ENCODE peak calls at places on chromosome X, in seven cellular contexts. One of them, this sample, is unnamed.

GRCh38 chrX:72306085-72306801 is 529 bp upstream of the CITED1 start:
- DNase-seq in A549: peak; percentile 20
- DNase-seq in prostate gland: no peak
- DNase-seq in PC-3: peak; percentile 22
- DNase-seq in pancreas: no peak
- DNase-seq in colonic mucosa: no peak
- DNase-seq in ascending aorta: no peak
- DNase-seq in this sample: no peak

GRCh38 chrX:31178064-31178768 is 106.4 kb upstream of the FTHL17 start:
- DNase-seq in A549: no peak
- DNase-seq in prostate gland: no peak
- DNase-seq in PC-3: no peak
- DNase-seq in pancreas: no peak
- DNase-seq in colonic mucosa: no peak
- DNase-seq in ascending aorta: no peak
- DNase-seq in this sample: no peak

GRCh38 chrX:115547448-115547847 is 13.5 kb upstream of the PLS3 start:
- DNase-seq in A549: no peak
- DNase-seq in prostate gland: no peak
- DNase-seq in PC-3: peak; percentile 49
- DNase-seq in pancreas: no peak
- DNase-seq in colonic mucosa: no peak
- DNase-seq in ascending aorta: no peak
- DNase-seq in this sample: no peak

GRCh38 chrX:150899191-150899757 is 806 bp upstream of the CD99L2 start:
- DNase-seq in A549: peak; percentile 26
- DNase-seq in prostate gland: peak; percentile 20
- DNase-seq in PC-3: peak; percentile 13
- DNase-seq in pancreas: peak; percentile 31
- DNase-seq in colonic mucosa: peak; percentile 54
- DNase-seq in ascending aorta: no peak
- DNase-seq in this sample: peak; percentile 57

GRCh38 chrX:44580466-44580865 is 37.8 kb upstream of the FUNDC1 start:
- DNase-seq in A549: peak; percentile 62
- DNase-seq in prostate gland: no peak
- DNase-seq in PC-3: peak; percentile 88
- DNase-seq in pancreas: no peak
- DNase-seq in colonic mucosa: no peak
- DNase-seq in ascending aorta: no peak
- DNase-seq in this sample: no peak

GRCh38 chrX:39652336-39652735 is 445.4 kb downstream of the BCOR start:
- DNase-seq in A549: peak; percentile 29
- DNase-seq in prostate gland: no peak
- DNase-seq in PC-3: peak; percentile 58
- DNase-seq in pancreas: no peak
- DNase-seq in colonic mucosa: peak; percentile 27
- DNase-seq in ascending aorta: no peak
- DNase-seq in this sample: no peak

GRCh38 chrX:106144755-106145639 is 23.1 kb upstream of the PWWP3B start:
- DNase-seq in A549: no peak
- DNase-seq in prostate gland: no peak
- DNase-seq in PC-3: no peak
- DNase-seq in pancreas: peak; percentile 88
- DNase-seq in colonic mucosa: no peak
- DNase-seq in ascending aorta: no peak
- DNase-seq in this sample: peak; percentile 73

GRCh38 chrX:68684291-68684918 is 36.9 kb downstream of the STARD8 start:
- DNase-seq in A549: no peak
- DNase-seq in prostate gland: no peak
- DNase-seq in PC-3: no peak
- DNase-seq in pancreas: peak; percentile 33
- DNase-seq in colonic mucosa: no peak
- DNase-seq in ascending aorta: no peak
- DNase-seq in this sample: peak; percentile 77

GRCh38 chrX:28177202-28177601 is 196.0 kb upstream of the DCAF8L1 start:
- DNase-seq in A549: peak; percentile 2
- DNase-seq in prostate gland: no peak
- DNase-seq in PC-3: peak; percentile 57
- DNase-seq in pancreas: no peak
- DNase-seq in colonic mucosa: peak; percentile 42
- DNase-seq in ascending aorta: no peak
- DNase-seq in this sample: no peak

GRCh38 chrX:67614414-67614813 is 70.6 kb downstream of the AR start:
- DNase-seq in A549: peak; percentile 82
- DNase-seq in prostate gland: no peak
- DNase-seq in PC-3: peak; percentile 1
- DNase-seq in pancreas: no peak
- DNase-seq in colonic mucosa: no peak
- DNase-seq in ascending aorta: no peak
- DNase-seq in this sample: no peak

GRCh38 chrX:10138726-10139125 is 18.0 kb upstream of the CLCN4 start:
- DNase-seq in A549: no peak
- DNase-seq in prostate gland: no peak
- DNase-seq in PC-3: no peak
- DNase-seq in pancreas: no peak
- DNase-seq in colonic mucosa: no peak
- DNase-seq in ascending aorta: no peak
- DNase-seq in this sample: no peak

GRCh38 chrX:114363346-114363745 is 220.5 kb upstream of the HTR2C start:
- DNase-seq in A549: no peak
- DNase-seq in prostate gland: no peak
- DNase-seq in PC-3: no peak
- DNase-seq in pancreas: no peak
- DNase-seq in colonic mucosa: no peak
- DNase-seq in ascending aorta: no peak
- DNase-seq in this sample: no peak

GRCh38 chrX:7586126-7586525 is 256.8 kb upstream of the VCX start:
- DNase-seq in A549: no peak
- DNase-seq in prostate gland: no peak
- DNase-seq in PC-3: peak; percentile 53
- DNase-seq in pancreas: no peak
- DNase-seq in colonic mucosa: no peak
- DNase-seq in ascending aorta: no peak
- DNase-seq in this sample: no peak

GRCh38 chrX:37846934-37847732 is at the start of gene DYNLT3:
- DNase-seq in A549: peak; percentile 84
- DNase-seq in prostate gland: peak; percentile 67
- DNase-seq in PC-3: peak; percentile 90
- DNase-seq in pancreas: peak; percentile 81
- DNase-seq in colonic mucosa: peak; percentile 86
- DNase-seq in ascending aorta: peak; percentile 28
- DNase-seq in this sample: peak; percentile 88

GRCh38 chrX:39247536-39247935 is 446.3 kb downstream of the MID1IP1 start:
- DNase-seq in A549: no peak
- DNase-seq in prostate gland: no peak
- DNase-seq in PC-3: no peak
- DNase-seq in pancreas: no peak
- DNase-seq in colonic mucosa: no peak
- DNase-seq in ascending aorta: no peak
- DNase-seq in this sample: no peak

GRCh38 chrX:39946822-39947221 is 150.9 kb downstream of the BCOR start:
- DNase-seq in A549: no peak
- DNase-seq in prostate gland: no peak
- DNase-seq in PC-3: peak; percentile 77
- DNase-seq in pancreas: no peak
- DNase-seq in colonic mucosa: no peak
- DNase-seq in ascending aorta: no peak
- DNase-seq in this sample: no peak

GRCh38 chrX:136220535-136220934 is 30.7 kb downstream of the MAP7D3 start:
- DNase-seq in A549: no peak
- DNase-seq in prostate gland: no peak
- DNase-seq in PC-3: peak; percentile 72
- DNase-seq in pancreas: no peak
- DNase-seq in colonic mucosa: no peak
- DNase-seq in ascending aorta: no peak
- DNase-seq in this sample: no peak
- H3K4me3 ChIP-seq in A549: no peak overlapping the region
- H3K4me3 ChIP-seq in prostate gland: no peak overlapping the region
- H3K4me3 ChIP-seq in PC-3: no peak overlapping the region
- H3K4me3 ChIP-seq in pancreas: no peak overlapping the region
- H3K4me3 ChIP-seq in colonic mucosa: no peak overlapping the region
- H3K4me3 ChIP-seq in ascending aorta: no peak overlapping the region
- H3K4me3 ChIP-seq in this sample: no peak overlapping the region

DNA sequence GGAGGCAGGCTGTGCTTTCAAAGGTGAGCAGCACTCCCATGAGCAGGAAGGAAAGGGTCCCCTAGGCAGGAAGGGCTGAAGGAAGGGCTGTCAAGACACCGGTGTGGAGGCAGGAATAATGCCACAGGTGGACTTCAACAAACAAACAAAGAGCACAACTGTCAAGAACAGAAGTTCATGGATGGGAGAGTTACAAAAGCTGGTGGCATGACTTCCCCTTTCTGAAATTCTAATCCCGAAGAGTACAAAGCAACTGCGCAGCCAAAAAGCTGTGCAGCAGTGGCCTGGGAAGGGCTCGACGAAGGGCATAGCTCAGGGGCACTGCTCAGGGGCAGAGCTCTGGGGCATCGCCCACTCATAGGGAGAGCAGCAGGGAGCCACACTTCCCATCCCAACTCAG is 582.3 kb upstream of the DIPK2B start:
- DNase-seq in A549: no peak
- DNase-seq in prostate gland: no peak
- DNase-seq in PC-3: no peak
- DNase-seq in pancreas: no peak
- DNase-seq in colonic mucosa: no peak
- DNase-seq in ascending aorta: no peak
- DNase-seq in this sample: no peak
- H3K4me1 ChIP-seq in A549: peaks cover 66% of the 10 kb centered on the region
- H3K4me1 ChIP-seq in prostate gland: no peaks in the 10 kb centered on the region
- H3K4me1 ChIP-seq in PC-3: peaks cover 48% of the 10 kb centered on the region
- H3K4me1 ChIP-seq in pancreas: no peaks in the 10 kb centered on the region
- H3K4me1 ChIP-seq in colonic mucosa: no peaks in the 10 kb centered on the region
- H3K4me1 ChIP-seq in ascending aorta: no peaks in the 10 kb centered on the region
- H3K4me1 ChIP-seq in this sample: no peaks in the 10 kb centered on the region

DNA sequence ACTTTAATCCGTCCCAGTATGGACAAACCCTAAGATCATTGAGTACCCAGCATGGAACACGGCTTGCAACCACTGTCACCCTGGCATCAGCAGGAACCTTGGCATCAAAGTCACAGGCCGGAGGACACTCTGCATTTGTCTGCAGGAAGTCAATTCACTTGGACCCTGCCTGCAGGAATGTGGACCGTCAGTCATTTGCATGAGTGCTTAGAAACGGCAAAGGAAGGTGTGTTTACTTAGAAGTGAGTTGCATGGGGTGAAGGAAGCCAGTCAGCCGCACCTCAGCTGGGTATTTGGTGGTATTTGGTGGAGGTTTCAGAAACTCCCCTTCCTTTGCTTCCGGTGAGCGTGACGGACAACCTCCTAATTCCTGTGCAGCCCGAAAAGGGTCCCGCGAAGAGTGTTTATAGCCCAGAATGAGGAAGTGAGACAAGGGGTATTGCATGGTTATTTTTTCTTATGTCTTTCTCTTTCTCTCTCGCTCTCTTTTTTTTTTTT is 15.5 kb downstream of the P2RY8 start:
- DNase-seq in A549: peak; percentile 35
- DNase-seq in prostate gland: no peak
- DNase-seq in PC-3: no peak
- DNase-seq in pancreas: no peak
- DNase-seq in colonic mucosa: no peak
- DNase-seq in ascending aorta: no peak
- DNase-seq in this sample: no peak
- H3K4me3 ChIP-seq in A549: no peak overlapping the region
- H3K4me3 ChIP-seq in prostate gland: no peak overlapping the region
- H3K4me3 ChIP-seq in PC-3: no peak overlapping the region
- H3K4me3 ChIP-seq in pancreas: no peak overlapping the region
- H3K4me3 ChIP-seq in colonic mucosa: no peak overlapping the region
- H3K4me3 ChIP-seq in ascending aorta: no peak overlapping the region
- H3K4me3 ChIP-seq in this sample: no peak overlapping the region

GRCh38 chrX:71107245-71107644 is 705 bp upstream of the CXorf65 start:
- DNase-seq in A549: no peak
- DNase-seq in prostate gland: no peak
- DNase-seq in PC-3: no peak
- DNase-seq in pancreas: no peak
- DNase-seq in colonic mucosa: no peak
- DNase-seq in ascending aorta: no peak
- DNase-seq in this sample: no peak
- H3K4me1 ChIP-seq in A549: no peaks in the 10 kb centered on the region
- H3K4me1 ChIP-seq in prostate gland: no peaks in the 10 kb centered on the region
- H3K4me1 ChIP-seq in PC-3: no peaks in the 10 kb centered on the region
- H3K4me1 ChIP-seq in pancreas: no peaks in the 10 kb centered on the region
- H3K4me1 ChIP-seq in colonic mucosa: no peaks in the 10 kb centered on the region
- H3K4me1 ChIP-seq in ascending aorta: no peaks in the 10 kb centered on the region
- H3K4me1 ChIP-seq in this sample: no peaks in the 10 kb centered on the region

GRCh38 chrX:71291381-71291780 is 7.9 kb downstream of the NONO start:
- DNase-seq in A549: no peak
- DNase-seq in prostate gland: no peak
- DNase-seq in PC-3: no peak
- DNase-seq in pancreas: no peak
- DNase-seq in colonic mucosa: no peak
- DNase-seq in ascending aorta: no peak
- DNase-seq in this sample: no peak
- H3K4me3 ChIP-seq in A549: no peak overlapping the region
- H3K4me3 ChIP-seq in prostate gland: no peak overlapping the region
- H3K4me3 ChIP-seq in PC-3: no peak overlapping the region
- H3K4me3 ChIP-seq in pancreas: no peak overlapping the region
- H3K4me3 ChIP-seq in colonic mucosa: no peak overlapping the region
- H3K4me3 ChIP-seq in ascending aorta: no peak overlapping the region
- H3K4me3 ChIP-seq in this sample: no peak overlapping the region

GRCh38 chrX:24464498-24464835 is 619 bp upstream of the PDK3 start:
- DNase-seq in A549: no peak
- DNase-seq in prostate gland: no peak
- DNase-seq in PC-3: no peak
- DNase-seq in pancreas: no peak
- DNase-seq in colonic mucosa: no peak
- DNase-seq in ascending aorta: no peak
- DNase-seq in this sample: no peak

GRCh38 chrX:24464836-24465523 is at the start of gene PDK3:
- DNase-seq in A549: peak; percentile 88
- DNase-seq in prostate gland: peak; percentile 78
- DNase-seq in PC-3: peak; percentile 90
- DNase-seq in pancreas: peak; percentile 88
- DNase-seq in colonic mucosa: peak; percentile 91
- DNase-seq in ascending aorta: peak; percentile 66
- DNase-seq in this sample: peak; percentile 92

GRCh38 chrX:24463077-24463476 is 2.0 kb upstream of the PDK3 start:
- DNase-seq in A549: no peak
- DNase-seq in prostate gland: no peak
- DNase-seq in PC-3: no peak
- DNase-seq in pancreas: no peak
- DNase-seq in colonic mucosa: no peak
- DNase-seq in ascending aorta: no peak
- DNase-seq in this sample: no peak

GRCh38 chrX:24466025-24466424 is 939 bp downstream of the PDK3 start:
- DNase-seq in A549: no peak
- DNase-seq in prostate gland: no peak
- DNase-seq in PC-3: no peak
- DNase-seq in pancreas: no peak
- DNase-seq in colonic mucosa: no peak
- DNase-seq in ascending aorta: no peak
- DNase-seq in this sample: no peak

GRCh38 chrX:24465524-24465850 is 401 bp downstream of the PDK3 start:
- DNase-seq in A549: no peak
- DNase-seq in prostate gland: no peak
- DNase-seq in PC-3: no peak
- DNase-seq in pancreas: peak; percentile 16
- DNase-seq in colonic mucosa: no peak
- DNase-seq in ascending aorta: no peak
- DNase-seq in this sample: no peak
- H3K4me1 ChIP-seq in A549: peaks cover 5% of the 10 kb centered on the region
- H3K4me1 ChIP-seq in prostate gland: no peaks in the 10 kb centered on the region
- H3K4me1 ChIP-seq in PC-3: peaks cover 11% of the 10 kb centered on the region
- H3K4me1 ChIP-seq in pancreas: no peaks in the 10 kb centered on the region
- H3K4me1 ChIP-seq in colonic mucosa: no peaks in the 10 kb centered on the region
- H3K4me1 ChIP-seq in ascending aorta: no peaks in the 10 kb centered on the region
- H3K4me1 ChIP-seq in this sample: no peaks in the 10 kb centered on the region

GRCh38 chrX:19912-20571 is 261.1 kb upstream of the PLCXD1 start:
- DNase-seq in A549: no peak
- DNase-seq in prostate gland: no peak
- DNase-seq in PC-3: peak; percentile 0
- DNase-seq in pancreas: no peak
- DNase-seq in colonic mucosa: no peak
- DNase-seq in ascending aorta: no peak
- DNase-seq in this sample: no peak
- H3K4me3 ChIP-seq in A549: no peak overlapping the region
- H3K4me3 ChIP-seq in prostate gland: peak overlapping the region; percentile 28
- H3K4me3 ChIP-seq in PC-3: peak overlapping the region; percentile 30
- H3K4me3 ChIP-seq in pancreas: no peak overlapping the region
- H3K4me3 ChIP-seq in colonic mucosa: no peak overlapping the region
- H3K4me3 ChIP-seq in ascending aorta: peak overlapping the region; percentile 60
- H3K4me3 ChIP-seq in this sample: no peak overlapping the region